ENCODE peak calls at places on chromosomes 16 and 17, in eight cellular contexts. One of them, this sample, is unnamed.

GRCh38 chr16:51035711-51036110 is 115.4 kb downstream of the SALL1 start:
- DNase-seq in activated T-helper 9 cell treated with anti-CD3 and anti-CD28 coated beads, Interleukin-2, amount 50 U/mL, for 16 hours: no peak
- DNase-seq in effector memory CD8-positive, alpha-beta T cell: no peak
- DNase-seq in thoracic aorta: no peak
- DNase-seq in mesothelial cell of epicardium: no peak
- DNase-seq in activated T-helper 2 cell treated with anti-CD3 and anti-CD28 coated beads, Interferon-gamma antibody, Interleukin-2, Interleukin-4, amounts not matched to agents 10 μg/mL and 5 μg/mL and 100 μg/mL, durations not matched to agents 14 hours and 24 hours and 36 hours: no peak
- DNase-seq in HTR-8/SVneo: no peak
- DNase-seq in T-helper 1 cell: no peak
- DNase-seq in this sample: no peak

GRCh38 chr17:82974136-82974952 is 105.1 kb upstream of the METRNL start:
- DNase-seq in activated T-helper 9 cell treated with anti-CD3 and anti-CD28 coated beads, Interleukin-2, amount 50 U/mL, for 16 hours: no peak
- DNase-seq in effector memory CD8-positive, alpha-beta T cell: no peak
- DNase-seq in thoracic aorta: no peak
- DNase-seq in mesothelial cell of epicardium: no peak
- DNase-seq in activated T-helper 2 cell treated with anti-CD3 and anti-CD28 coated beads, Interferon-gamma antibody, Interleukin-2, Interleukin-4, amounts not matched to agents 10 μg/mL and 5 μg/mL and 100 μg/mL, durations not matched to agents 14 hours and 24 hours and 36 hours: no peak
- DNase-seq in HTR-8/SVneo: no peak
- DNase-seq in T-helper 1 cell: no peak
- DNase-seq in this sample: no peak

GRCh38 chr17:82272495-82273326 is 789 bp downstream of the CSNK1D start:
- DNase-seq in activated T-helper 9 cell treated with anti-CD3 and anti-CD28 coated beads, Interleukin-2, amount 50 U/mL, for 16 hours: peak; percentile 18
- DNase-seq in effector memory CD8-positive, alpha-beta T cell: no peak
- DNase-seq in thoracic aorta: no peak
- DNase-seq in mesothelial cell of epicardium: no peak
- DNase-seq in activated T-helper 2 cell treated with anti-CD3 and anti-CD28 coated beads, Interferon-gamma antibody, Interleukin-2, Interleukin-4, amounts not matched to agents 10 μg/mL and 5 μg/mL and 100 μg/mL, durations not matched to agents 14 hours and 24 hours and 36 hours: peak; percentile 40
- DNase-seq in HTR-8/SVneo: no peak
- DNase-seq in T-helper 1 cell: peak; percentile 29
- DNase-seq in this sample: no peak

GRCh38 chr17:8837438-8838075 is 29.9 kb downstream of the PIK3R6 start:
- DNase-seq in activated T-helper 9 cell treated with anti-CD3 and anti-CD28 coated beads, Interleukin-2, amount 50 U/mL, for 16 hours: no peak
- DNase-seq in effector memory CD8-positive, alpha-beta T cell: no peak
- DNase-seq in thoracic aorta: no peak
- DNase-seq in mesothelial cell of epicardium: no peak
- DNase-seq in activated T-helper 2 cell treated with anti-CD3 and anti-CD28 coated beads, Interferon-gamma antibody, Interleukin-2, Interleukin-4, amounts not matched to agents 10 μg/mL and 5 μg/mL and 100 μg/mL, durations not matched to agents 14 hours and 24 hours and 36 hours: peak; percentile 1
- DNase-seq in HTR-8/SVneo: no peak
- DNase-seq in T-helper 1 cell: no peak
- DNase-seq in this sample: no peak

GRCh38 chr17:2418572-2418971 is 17.7 kb upstream of the MNT start:
- DNase-seq in activated T-helper 9 cell treated with anti-CD3 and anti-CD28 coated beads, Interleukin-2, amount 50 U/mL, for 16 hours: no peak
- DNase-seq in effector memory CD8-positive, alpha-beta T cell: no peak
- DNase-seq in thoracic aorta: no peak
- DNase-seq in mesothelial cell of epicardium: no peak
- DNase-seq in activated T-helper 2 cell treated with anti-CD3 and anti-CD28 coated beads, Interferon-gamma antibody, Interleukin-2, Interleukin-4, amounts not matched to agents 10 μg/mL and 5 μg/mL and 100 μg/mL, durations not matched to agents 14 hours and 24 hours and 36 hours: no peak
- DNase-seq in HTR-8/SVneo: no peak
- DNase-seq in T-helper 1 cell: no peak
- DNase-seq in this sample: no peak

GRCh38 chr17:32847977-32848376 is 28.9 kb downstream of the MYO1D start:
- DNase-seq in activated T-helper 9 cell treated with anti-CD3 and anti-CD28 coated beads, Interleukin-2, amount 50 U/mL, for 16 hours: no peak
- DNase-seq in effector memory CD8-positive, alpha-beta T cell: no peak
- DNase-seq in thoracic aorta: no peak
- DNase-seq in mesothelial cell of epicardium: no peak
- DNase-seq in activated T-helper 2 cell treated with anti-CD3 and anti-CD28 coated beads, Interferon-gamma antibody, Interleukin-2, Interleukin-4, amounts not matched to agents 10 μg/mL and 5 μg/mL and 100 μg/mL, durations not matched to agents 14 hours and 24 hours and 36 hours: no peak
- DNase-seq in HTR-8/SVneo: no peak
- DNase-seq in T-helper 1 cell: no peak
- DNase-seq in this sample: no peak

GRCh38 chr16:1533443-1533951 is at the start of gene TMEM204:
- DNase-seq in activated T-helper 9 cell treated with anti-CD3 and anti-CD28 coated beads, Interleukin-2, amount 50 U/mL, for 16 hours: no peak
- DNase-seq in effector memory CD8-positive, alpha-beta T cell: no peak
- DNase-seq in thoracic aorta: no peak
- DNase-seq in mesothelial cell of epicardium: no peak
- DNase-seq in activated T-helper 2 cell treated with anti-CD3 and anti-CD28 coated beads, Interferon-gamma antibody, Interleukin-2, Interleukin-4, amounts not matched to agents 10 μg/mL and 5 μg/mL and 100 μg/mL, durations not matched to agents 14 hours and 24 hours and 36 hours: peak; percentile 37
- DNase-seq in HTR-8/SVneo: no peak
- DNase-seq in T-helper 1 cell: no peak
- DNase-seq in this sample: no peak

GRCh38 chr16:29116980-29117379 is 132.1 kb downstream of the LAT start:
- DNase-seq in activated T-helper 9 cell treated with anti-CD3 and anti-CD28 coated beads, Interleukin-2, amount 50 U/mL, for 16 hours: no peak
- DNase-seq in effector memory CD8-positive, alpha-beta T cell: no peak
- DNase-seq in thoracic aorta: no peak
- DNase-seq in mesothelial cell of epicardium: no peak
- DNase-seq in activated T-helper 2 cell treated with anti-CD3 and anti-CD28 coated beads, Interferon-gamma antibody, Interleukin-2, Interleukin-4, amounts not matched to agents 10 μg/mL and 5 μg/mL and 100 μg/mL, durations not matched to agents 14 hours and 24 hours and 36 hours: no peak
- DNase-seq in HTR-8/SVneo: no peak
- DNase-seq in T-helper 1 cell: no peak
- DNase-seq in this sample: no peak

GRCh38 chr16:56279132-56279531 is 87.8 kb downstream of the GNAO1 start:
- DNase-seq in activated T-helper 9 cell treated with anti-CD3 and anti-CD28 coated beads, Interleukin-2, amount 50 U/mL, for 16 hours: peak; percentile 27
- DNase-seq in effector memory CD8-positive, alpha-beta T cell: peak; percentile 55
- DNase-seq in thoracic aorta: no peak
- DNase-seq in mesothelial cell of epicardium: no peak
- DNase-seq in activated T-helper 2 cell treated with anti-CD3 and anti-CD28 coated beads, Interferon-gamma antibody, Interleukin-2, Interleukin-4, amounts not matched to agents 10 μg/mL and 5 μg/mL and 100 μg/mL, durations not matched to agents 14 hours and 24 hours and 36 hours: peak; percentile 40
- DNase-seq in HTR-8/SVneo: no peak
- DNase-seq in T-helper 1 cell: peak; percentile 28
- DNase-seq in this sample: no peak

GRCh38 chr16:86224126-86224525 is 286.2 kb upstream of the FOXF1 start:
- DNase-seq in activated T-helper 9 cell treated with anti-CD3 and anti-CD28 coated beads, Interleukin-2, amount 50 U/mL, for 16 hours: no peak
- DNase-seq in effector memory CD8-positive, alpha-beta T cell: no peak
- DNase-seq in thoracic aorta: no peak
- DNase-seq in mesothelial cell of epicardium: peak; percentile 34
- DNase-seq in activated T-helper 2 cell treated with anti-CD3 and anti-CD28 coated beads, Interferon-gamma antibody, Interleukin-2, Interleukin-4, amounts not matched to agents 10 μg/mL and 5 μg/mL and 100 μg/mL, durations not matched to agents 14 hours and 24 hours and 36 hours: no peak
- DNase-seq in HTR-8/SVneo: no peak
- DNase-seq in T-helper 1 cell: no peak
- DNase-seq in this sample: peak; percentile 48

GRCh38 chr17:81062014-81062413 is 27.1 kb downstream of the BAIAP2 start:
- DNase-seq in activated T-helper 9 cell treated with anti-CD3 and anti-CD28 coated beads, Interleukin-2, amount 50 U/mL, for 16 hours: no peak
- DNase-seq in effector memory CD8-positive, alpha-beta T cell: no peak
- DNase-seq in thoracic aorta: no peak
- DNase-seq in mesothelial cell of epicardium: no peak
- DNase-seq in activated T-helper 2 cell treated with anti-CD3 and anti-CD28 coated beads, Interferon-gamma antibody, Interleukin-2, Interleukin-4, amounts not matched to agents 10 μg/mL and 5 μg/mL and 100 μg/mL, durations not matched to agents 14 hours and 24 hours and 36 hours: no peak
- DNase-seq in HTR-8/SVneo: no peak
- DNase-seq in T-helper 1 cell: no peak
- DNase-seq in this sample: no peak

GRCh38 chr17:45949755-45950320 is 49.2 kb upstream of the STH start:
- DNase-seq in activated T-helper 9 cell treated with anti-CD3 and anti-CD28 coated beads, Interleukin-2, amount 50 U/mL, for 16 hours: no peak
- DNase-seq in effector memory CD8-positive, alpha-beta T cell: no peak
- DNase-seq in thoracic aorta: no peak
- DNase-seq in mesothelial cell of epicardium: no peak
- DNase-seq in activated T-helper 2 cell treated with anti-CD3 and anti-CD28 coated beads, Interferon-gamma antibody, Interleukin-2, Interleukin-4, amounts not matched to agents 10 μg/mL and 5 μg/mL and 100 μg/mL, durations not matched to agents 14 hours and 24 hours and 36 hours: no peak
- DNase-seq in HTR-8/SVneo: no peak
- DNase-seq in T-helper 1 cell: no peak
- DNase-seq in this sample: no peak